ENCODE peak calls at places on chromosomes 12 and 14, in four cellular contexts. I, O, C and J are unnamed samples.

GRCh38 chr12:71652656-71653055 is 11.0 kb downstream of the ZFC3H1 start:
- DNase-seq in I (peak; percentile 15), O (no peak), C (no peak), J (no peak)

GRCh38 chr14:95273041-95273978 is 46.4 kb downstream of the CLMN start:
- DNase-seq in I (no peak), O (no peak), C (no peak), J (no peak)

GRCh38 chr14:90454041-90455000 is 57.5 kb downstream of the CALM1 start:
- DNase-seq in I (peak; percentile 41), O (peak; percentile 95), C (peak; percentile 57), J (peak; percentile 37)

GRCh38 chr14:58969951-58970751 is 218.3 kb upstream of the DAAM1 start:
- DNase-seq in I (no peak), O (no peak), C (no peak), J (no peak)

GRCh38 chr14:28773176-28773575 is 6.6 kb downstream of the FOXG1 start:
- DNase-seq in I (no peak), O (no peak), C (no peak), J (no peak)

GRCh38 chr12:71556881-71557280 is 106.8 kb downstream of the ZFC3H1 start:
- DNase-seq in I (peak; percentile 76), O (no peak), C (no peak), J (peak; percentile 83)

GRCh38 chr14:73323889-73324535 is 86.7 kb downstream of the PAPLN start:
- DNase-seq in I (no peak), O (no peak), C (no peak), J (no peak)

GRCh38 chr14:68952544-68953535 is 26.3 kb downstream of the ACTN1 start:
- DNase-seq in I (peak; percentile 88), O (no peak), C (no peak), J (peak; percentile 49)

GRCh38 chr12:31736472-31736871 is 7.7 kb upstream of the AMN1 start:
- DNase-seq in I (peak; percentile 45), O (peak; percentile 40), C (no peak), J (peak; percentile 59)

GRCh38 chr12:30286345-30286926 is 409.2 kb downstream of the IPO8 start:
- DNase-seq in I (peak; percentile 77), O (peak; percentile 64), C (no peak), J (no peak)

GRCh38 chr12:69834147-69834546 is 9.1 kb downstream of the MYRFL start:
- DNase-seq in I (no peak), O (no peak), C (no peak), J (no peak)

GRCh38 chr12:90908465-90908864 is 46.5 kb downstream of the CCER1 start:
- DNase-seq in I (peak; percentile 57), O (peak; percentile 69), C (no peak), J (peak; percentile 27)

GRCh38 chr14:103102689-103103260 is 8.2 kb downstream of the EXOC3L4 start:
- DNase-seq in I (no peak), O (no peak), C (no peak), J (no peak)

GRCh38 chr12:122427403-122427802 is 4.9 kb upstream of the CLIP1 start:
- DNase-seq in I (no peak), O (no peak), C (no peak), J (no peak)

GRCh38 chr12:130796985-130797686 is 41.9 kb downstream of the STX2 start:
- DNase-seq in I (no peak), O (no peak), C (no peak), J (no peak)

GRCh38 chr12:3224530-3224903 is 147.3 kb downstream of the TSPAN9 start:
- DNase-seq in I (no peak), O (no peak), C (no peak), J (no peak)

GRCh38 chr12:47825239-47825639 is 5.5 kb upstream of the HDAC7 start:
- DNase-seq in I (peak; percentile 15), O (no peak), C (peak; percentile 78), J (peak; percentile 70)

GRCh38 chr12:75955251-75955650 is 76.3 kb downstream of the PHLDA1 start:
- DNase-seq in I (no peak), O (no peak), C (no peak), J (no peak)

GRCh38 chr14:31930070-31930469 is 147.0 kb upstream of the ARHGAP5 start:
- DNase-seq in I (no peak), O (no peak), C (no peak), J (no peak)

GRCh38 chr14:41749425-41749824 is 142.7 kb downstream of the LRFN5 start:
- DNase-seq in I (peak; percentile 50), O (no peak), C (no peak), J (no peak)

GRCh38 chr14:105525861-105526780 is at the start of gene TMEM121:
- DNase-seq in I (peak; percentile 71), O (no peak), C (no peak), J (peak; percentile 12)

GRCh38 chr14:106277503-106277902 is 751.1 kb downstream of the TMEM121 start:
- DNase-seq in I (no peak), O (no peak), C (no peak), J (no peak)

GRCh38 chr14:95876769-95877490 is at the start of gene TUNAR:
- DNase-seq in I (no peak), O (no peak), C (no peak), J (peak; percentile 4)

GRCh38 chr12:124758266-124759200 is 105.1 kb downstream of the SCARB1 start:
- DNase-seq in I (no peak), O (no peak), C (no peak), J (no peak)

GRCh38 chr14:65045691-65046090 is 56.6 kb downstream of the MAX start:
- DNase-seq in I (no peak), O (no peak), C (no peak), J (no peak)

GRCh38 chr14:56121786-56122185 is 3.6 kb downstream of the PELI2 start:
- DNase-seq in I (peak; percentile 46), O (no peak), C (no peak), J (no peak)

GRCh38 chr12:130826151-130826801 is 12.8 kb downstream of the STX2 start:
- DNase-seq in I (peak; percentile 63), O (peak; percentile 7), C (peak; percentile 69), J (peak; percentile 55)

GRCh38 chr14:68518180-68518579 is 274.7 kb downstream of the ZFP36L1 start:
- DNase-seq in I (no peak), O (no peak), C (no peak), J (no peak)

GRCh38 chr14:93970967-93971634 is 5.3 kb downstream of the ASB2 start:
- DNase-seq in I (no peak), O (no peak), C (peak; percentile 60), J (no peak)

GRCh38 chr14:100117647-100118376 is 41.6 kb downstream of the DEGS2 start:
- DNase-seq in I (no peak), O (no peak), C (no peak), J (no peak)

GRCh38 chr12:113135178-113136127 is at the start of gene RASAL1:
- DNase-seq in I (no peak), O (no peak), C (peak; percentile 46), J (no peak)

GRCh38 chr12:105294886-105295479 is 35.5 kb upstream of the C12orf75 start:
- DNase-seq in I (no peak), O (no peak), C (no peak), J (no peak)

GRCh38 chr12:22624573-22624907 is 431 bp upstream of the ETNK1 start:
- DNase-seq in I (no peak), O (no peak), C (no peak), J (no peak)

GRCh38 chr12:4009979-4010704 is 136.9 kb upstream of the PARP11 start:
- DNase-seq in I (no peak), O (no peak), C (no peak), J (no peak)

GRCh38 chr14:61653507-61653906 is 41.8 kb upstream of the HIF1A start:
- DNase-seq in I (peak; percentile 60), O (peak; percentile 92), C (no peak), J (peak; percentile 19)

GRCh38 chr12:89723276-89723675 is 14.6 kb upstream of the ATP2B1 start:
- DNase-seq in I (no peak), O (no peak), C (no peak), J (no peak)

DNA sequence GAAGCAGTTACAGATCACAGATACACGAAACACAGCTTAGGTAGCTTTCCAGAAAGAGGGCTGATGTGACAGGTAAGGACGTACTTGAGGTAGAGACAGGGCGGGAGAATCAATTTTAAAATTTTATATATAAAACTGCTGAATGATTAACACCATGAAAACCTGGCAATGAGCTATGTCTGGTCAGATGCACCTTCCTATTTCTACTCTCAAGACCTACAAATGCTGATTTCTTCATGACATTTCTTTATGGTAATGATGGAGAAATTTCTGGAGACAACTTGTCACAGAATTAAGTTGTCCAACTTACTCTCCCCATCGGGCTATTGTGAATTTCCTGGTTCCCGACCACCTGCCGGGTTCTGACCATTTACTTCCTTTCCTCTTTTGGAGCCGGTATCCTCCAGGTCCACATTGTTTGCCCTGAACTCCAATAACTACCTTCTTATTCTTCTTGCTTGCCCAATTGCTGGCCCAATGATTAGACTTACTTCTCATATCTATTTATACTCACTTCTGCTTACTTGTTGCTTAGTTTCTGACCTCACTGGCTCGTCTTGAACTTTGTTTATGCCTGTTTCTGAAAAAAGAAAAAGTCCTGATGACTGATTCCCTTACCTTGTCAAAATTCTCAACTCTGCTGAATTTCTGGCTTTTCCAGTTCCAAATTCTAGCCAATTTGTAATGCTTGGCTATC is 12.8 kb upstream of the ATP2B1 start:
- DNase-seq in I (no peak), O (no peak), C (no peak), J (no peak)
- H3K9me3 ChIP-seq in I (no peaks in the 10 kb centered on the region), O (no peaks in the 10 kb centered on the region), C (no peaks in the 10 kb centered on the region), J (no peaks in the 10 kb centered on the region)

GRCh38 chr14:75522919-75523318 is 650 bp downstream of the BATF start:
- DNase-seq in I (no peak), O (no peak), C (no peak), J (no peak)

GRCh38 chr14:75521415-75522199 is 662 bp upstream of the BATF start:
- DNase-seq in I (no peak), O (no peak), C (no peak), J (no peak)

GRCh38 chr14:75522224-75522764 is at the start of gene BATF:
- DNase-seq in I (no peak), O (no peak), C (peak; percentile 60), J (no peak)

GRCh38 chr14:75525969-75526368 is 3.7 kb downstream of the BATF start:
- DNase-seq in I (no peak), O (no peak), C (no peak), J (no peak)

GRCh38 chr14:75523771-75524171 is 1.5 kb downstream of the BATF start:
- DNase-seq in I (no peak), O (peak; percentile 80), C (no peak), J (peak; percentile 23)
- H3K4me3 ChIP-seq in I (no peak overlapping the region), O (no peak overlapping the region), C (peak overlapping the region; percentile 57), J (no peak overlapping the region)

DNA sequence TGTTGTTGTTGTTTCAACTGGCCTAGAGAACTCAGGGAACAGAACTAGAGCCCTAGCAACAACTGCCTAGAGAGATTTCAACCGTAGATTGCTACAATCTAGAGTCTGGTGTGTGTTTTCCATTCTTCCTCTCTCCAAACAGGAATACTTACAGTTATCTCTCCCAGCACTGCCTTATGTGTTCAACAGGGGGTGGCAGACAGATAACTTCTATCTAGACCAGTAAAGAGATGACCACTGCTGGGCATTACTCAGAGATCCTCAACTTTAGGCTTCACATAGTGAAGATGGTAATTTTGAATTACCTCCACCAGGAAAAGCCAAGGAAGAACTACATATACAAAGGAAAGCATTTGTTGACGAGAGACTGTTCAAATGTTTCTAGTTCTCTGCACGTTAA is 4.8 kb downstream of the TXNDC16 start:
- DNase-seq in I (no peak), O (no peak), C (no peak), J (no peak)
- H3K36me3 ChIP-seq in I (no peaks in the 10 kb centered on the region), O (no peaks in the 10 kb centered on the region), C (no peaks in the 10 kb centered on the region), J (no peaks in the 10 kb centered on the region)

DNA sequence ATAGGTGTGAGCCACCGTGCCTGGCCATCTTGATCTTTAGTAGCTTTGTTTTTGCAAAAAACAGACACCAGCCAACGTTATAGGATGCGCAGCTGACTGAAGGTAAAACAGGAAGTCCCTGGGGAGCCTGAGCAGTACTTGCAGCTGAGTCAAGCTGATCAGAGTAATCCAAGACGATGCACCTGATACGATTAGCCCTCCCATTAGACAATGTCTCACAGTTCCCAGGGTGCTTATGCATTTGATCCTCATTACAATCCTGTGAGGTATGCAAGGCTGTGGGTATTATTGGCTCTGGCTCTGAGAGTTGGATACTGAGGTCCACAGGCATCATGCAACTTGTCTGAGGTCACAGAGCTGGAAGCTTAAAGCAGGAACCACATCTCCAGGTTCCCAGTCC is 8.1 kb downstream of the KRT18 start:
- DNase-seq in I (no peak), O (no peak), C (no peak), J (no peak)
- H3K9me3 ChIP-seq in I (no peaks in the 10 kb centered on the region), O (no peaks in the 10 kb centered on the region), C (no peaks in the 10 kb centered on the region), J (no peaks in the 10 kb centered on the region)